ENCODE peak calls at places on chromosomes 7 and 10, in nine cellular contexts. J is GM23338, I is psoas muscle, D is A549, S is heart left ventricle, F is neural progenitor cell, Y is right lobe of liver, V is fibroblast of lung, X is astrocyte. H is an unnamed sample.

GRCh38 chr10:77301305-77301730 is 336.3 kb downstream of the KCNMA1 start:
- DNase-seq in J (no peak), I (no peak), D (peak; percentile 25), S (no peak), F (no peak), Y (no peak), V (peak; percentile 79), X (peak; percentile 73), H (no peak)

GRCh38 chr7:70268179-70268578 is 669.9 kb downstream of the AUTS2 start:
- DNase-seq in J (no peak), I (no peak), D (no peak), S (no peak), F (no peak), Y (no peak), V (no peak), X (no peak), H (no peak)

GRCh38 chr10:76786673-76787072 is 850.9 kb downstream of the KCNMA1 start:
- DNase-seq in J (no peak), I (no peak), D (no peak), S (no peak), F (no peak), Y (no peak), V (peak; percentile 6), X (no peak), H (no peak)

GRCh38 chr10:131982185-131982756 is 548 bp upstream of the BNIP3 start:
- DNase-seq in J (no peak), I (no peak), D (peak; percentile 28), S (no peak), F (no peak), Y (no peak), V (no peak), X (no peak), H (no peak)

GRCh38 chr7:98879198-98879988 is 1.1 kb downstream of the TRRAP start:
- DNase-seq in J (peak; percentile 51), I (peak; percentile 23), D (peak; percentile 36), S (no peak), F (peak; percentile 48), Y (peak; percentile 62), V (no peak), X (no peak), H (no peak)

GRCh38 chr10:126904807-126905686 is at the start of gene DOCK1:
- DNase-seq in J (peak; percentile 86), I (peak; percentile 71), D (peak; percentile 82), S (peak; percentile 80), F (peak; percentile 86), Y (peak; percentile 73), V (peak; percentile 73), X (peak; percentile 55), H (peak; percentile 63)

GRCh38 chr7:11193131-11193867 is 219.6 kb downstream of the PHF14 start:
- DNase-seq in J (peak; percentile 81), I (no peak), D (no peak), S (no peak), F (peak; percentile 64), Y (peak; percentile 63), V (peak; percentile 39), X (peak; percentile 21), H (no peak)

GRCh38 chr7:7565018-7565680 is 1.5 kb upstream of the MIOS start:
- DNase-seq in J (no peak), I (no peak), D (no peak), S (no peak), F (no peak), Y (no peak), V (no peak), X (no peak), H (no peak)

GRCh38 chr7:41472427-41473125 is 230.3 kb downstream of the INHBA start:
- DNase-seq in J (no peak), I (no peak), D (no peak), S (no peak), F (no peak), Y (no peak), V (peak; percentile 49), X (peak; percentile 33), H (no peak)

GRCh38 chr7:11706666-11707605 is 125.1 kb downstream of the THSD7A start:
- DNase-seq in J (no peak), I (no peak), D (peak; percentile 3), S (no peak), F (no peak), Y (no peak), V (peak; percentile 39), X (peak; percentile 27), H (no peak)

GRCh38 chr7:98474558-98474957 is 73.7 kb upstream of the BAIAP2L1 start:
- DNase-seq in J (no peak), I (no peak), D (no peak), S (no peak), F (no peak), Y (no peak), V (no peak), X (no peak), H (no peak)

GRCh38 chr7:149748223-149748874 is 25.0 kb downstream of the ZNF467 start:
- DNase-seq in J (peak; percentile 88), I (no peak), D (no peak), S (no peak), F (peak; percentile 47), Y (no peak), V (no peak), X (no peak), H (no peak)

GRCh38 chr10:119736220-119736619 is 10.4 kb downstream of the INPP5F start:
- DNase-seq in J (no peak), I (no peak), D (no peak), S (no peak), F (no peak), Y (no peak), V (no peak), X (no peak), H (no peak)

GRCh38 chr10:5876181-5876768 is 13.4 kb downstream of the ANKRD16 start:
- DNase-seq in J (no peak), I (no peak), D (no peak), S (no peak), F (no peak), Y (no peak), V (peak; percentile 93), X (peak; percentile 93), H (no peak)

GRCh38 chr10:22253578-22253882 is 35.7 kb upstream of the EBLN1 start:
- DNase-seq in J (peak; percentile 67), I (peak; percentile 64), D (no peak), S (no peak), F (peak; percentile 72), Y (peak; percentile 62), V (no peak), X (no peak), H (peak; percentile 68)

GRCh38 chr7:94509879-94510581 is 421 bp downstream of the CASD1 start:
- DNase-seq in J (peak; percentile 83), I (peak; percentile 63), D (peak; percentile 74), S (peak; percentile 69), F (peak; percentile 91), Y (peak; percentile 78), V (peak; percentile 66), X (peak; percentile 51), H (peak; percentile 57)
- H3K4me1 ChIP-seq in J (peaks cover 29% of the 10 kb centered on the region), I (peaks cover 41% of the 10 kb centered on the region), D (peaks cover 50% of the 10 kb centered on the region), S (peaks cover 35% of the 10 kb centered on the region), F (peaks cover 45% of the 10 kb centered on the region), Y (no peaks in the 10 kb centered on the region), V (no peaks in the 10 kb centered on the region), X (peaks cover 14% of the 10 kb centered on the region), H (no peaks in the 10 kb centered on the region)

DNA sequence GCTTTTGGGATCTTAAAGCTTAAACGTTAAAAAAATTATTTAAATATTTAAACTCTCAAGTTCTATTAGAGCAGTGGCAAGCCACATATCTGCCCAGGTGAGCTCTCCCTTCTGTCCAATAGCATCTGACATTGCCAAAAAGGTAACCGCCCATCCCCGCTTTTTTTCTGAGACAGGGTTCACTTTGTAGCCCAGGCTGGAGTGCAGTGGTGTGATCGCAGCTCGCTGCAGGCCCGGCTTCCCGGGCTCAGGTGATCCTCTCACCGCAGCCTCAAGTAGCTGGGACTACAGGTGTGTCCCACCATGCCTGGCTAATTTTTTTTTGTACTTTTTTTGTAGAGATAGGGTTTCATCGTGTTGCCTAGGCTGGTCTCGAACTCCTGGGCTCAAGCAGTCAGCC is 83.2 kb downstream of the RBM33 start:
- DNase-seq in J (no peak), I (no peak), D (no peak), S (no peak), F (no peak), Y (no peak), V (no peak), X (no peak), H (no peak)
- TF ChIP-seq CTCF in J (no peak), I (no peak), D (no peak), S (no peak), F (no peak), Y (no peak), V (no peak), X (no peak), H (no peak)

DNA sequence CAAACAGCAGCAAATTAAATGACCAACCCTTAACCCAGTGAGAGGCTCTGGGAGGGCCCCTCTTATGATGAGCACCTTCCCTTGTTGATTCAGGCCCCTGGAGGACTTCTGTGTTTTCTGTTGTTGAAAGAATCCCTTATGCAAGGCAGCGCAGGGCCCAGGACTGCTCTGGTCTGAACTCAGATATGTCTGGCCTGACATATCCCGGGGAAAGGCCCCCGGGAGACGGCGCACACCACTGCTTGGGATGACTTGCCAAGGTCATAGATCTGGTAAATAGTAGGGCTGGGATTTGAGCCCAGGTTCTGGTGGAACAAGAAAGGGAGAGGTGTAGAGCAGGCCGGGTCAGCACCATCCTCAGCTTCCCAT is 124.0 kb downstream of the AOAH start:
- DNase-seq in J (no peak), I (no peak), D (no peak), S (no peak), F (no peak), Y (peak; percentile 57), V (no peak), X (no peak), H (no peak)
- H3K4me1 ChIP-seq in J (peaks cover 6% of the 10 kb centered on the region), I (no peaks in the 10 kb centered on the region), D (peaks cover 40% of the 10 kb centered on the region), S (no peaks in the 10 kb centered on the region), F (peaks cover under 1% of the 10 kb centered on the region), Y (no peaks in the 10 kb centered on the region), V (no peaks in the 10 kb centered on the region), X (peaks cover 5% of the 10 kb centered on the region), H (no peaks in the 10 kb centered on the region)

GRCh38 chr10:62077330-62078015 is 176.0 kb downstream of the ARID5B start:
- DNase-seq in J (no peak), I (no peak), D (no peak), S (no peak), F (no peak), Y (no peak), V (no peak), X (no peak), H (no peak)
- TF ChIP-seq CTCF in J (no peak), I (no peak), D (no peak), S (no peak), F (no peak), Y (no peak), V (no peak), X (no peak), H (no peak)

H was measured in uterus.